ENCODE peak calls at places on chromosomes 5 and 9, in seven cellular contexts. One of them, this sample, is unnamed.

GRCh38 chr5:36944607-36945225 is 68.1 kb downstream of the NIPBL start:
- DNase-seq in GM23248: peak; percentile 71
- DNase-seq in tibial artery: no peak
- DNase-seq in mammary epithelial cell: peak; percentile 39
- DNase-seq in right cardiac atrium: no peak
- DNase-seq in mucosa of descending colon: no peak
- DNase-seq in adipocyte: peak; percentile 93
- DNase-seq in this sample: no peak

GRCh38 chr5:177378884-177379883 is 5.0 kb upstream of the SLC34A1 start:
- DNase-seq in right cardiac atrium: no peak
- DNase-seq in GM23248: peak; percentile 90
- DNase-seq in tibial artery: no peak
- DNase-seq in adipocyte: peak; percentile 72
- DNase-seq in mammary epithelial cell: peak; percentile 67
- DNase-seq in mucosa of descending colon: no peak
- DNase-seq in this sample: no peak

GRCh38 chr5:60583598-60583997 is 116.4 kb downstream of the DEPDC1B start:
- DNase-seq in tibial artery: no peak
- DNase-seq in GM23248: peak; percentile 9
- DNase-seq in adipocyte: no peak
- DNase-seq in mucosa of descending colon: no peak
- DNase-seq in mammary epithelial cell: no peak
- DNase-seq in right cardiac atrium: no peak
- DNase-seq in this sample: no peak

GRCh38 chr5:68441309-68441708 is 225.8 kb downstream of the PIK3R1 start:
- DNase-seq in right cardiac atrium: no peak
- DNase-seq in tibial artery: no peak
- DNase-seq in GM23248: no peak
- DNase-seq in mammary epithelial cell: no peak
- DNase-seq in mucosa of descending colon: no peak
- DNase-seq in adipocyte: no peak
- DNase-seq in this sample: no peak

GRCh38 chr9:130245474-130245873 is 20.1 kb upstream of the HMCN2 start:
- DNase-seq in tibial artery: peak; percentile 55
- DNase-seq in right cardiac atrium: no peak
- DNase-seq in GM23248: no peak
- DNase-seq in mammary epithelial cell: no peak
- DNase-seq in mucosa of descending colon: no peak
- DNase-seq in adipocyte: no peak
- DNase-seq in this sample: no peak

GRCh38 chr5:148910686-148911361 is 84.4 kb downstream of the ADRB2 start:
- DNase-seq in tibial artery: no peak
- DNase-seq in mucosa of descending colon: peak; percentile 68
- DNase-seq in adipocyte: peak; percentile 54
- DNase-seq in mammary epithelial cell: peak; percentile 91
- DNase-seq in right cardiac atrium: peak; percentile 70
- DNase-seq in GM23248: peak; percentile 54
- DNase-seq in this sample: peak; percentile 68

GRCh38 chr5:88879724-88880123 is 3.3 kb downstream of the MEF2C start:
- DNase-seq in right cardiac atrium: no peak
- DNase-seq in mammary epithelial cell: no peak
- DNase-seq in GM23248: no peak
- DNase-seq in mucosa of descending colon: no peak
- DNase-seq in adipocyte: no peak
- DNase-seq in tibial artery: no peak
- DNase-seq in this sample: no peak

GRCh38 chr5:92374859-92375258 is 991.7 kb upstream of the ARRDC3 start:
- DNase-seq in mucosa of descending colon: no peak
- DNase-seq in GM23248: no peak
- DNase-seq in right cardiac atrium: peak; percentile 34
- DNase-seq in tibial artery: no peak
- DNase-seq in mammary epithelial cell: no peak
- DNase-seq in adipocyte: no peak
- DNase-seq in this sample: peak; percentile 72

GRCh38 chr5:132063090-132063911 is 2.8 kb downstream of the IL3 start:
- DNase-seq in mucosa of descending colon: peak; percentile 56
- DNase-seq in adipocyte: peak; percentile 84
- DNase-seq in tibial artery: peak; percentile 74
- DNase-seq in right cardiac atrium: peak; percentile 88
- DNase-seq in GM23248: peak; percentile 76
- DNase-seq in mammary epithelial cell: peak; percentile 28
- DNase-seq in this sample: peak; percentile 57

GRCh38 chr5:181205735-181206401 is 872 bp upstream of the TRIM7 start:
- DNase-seq in adipocyte: no peak
- DNase-seq in mucosa of descending colon: no peak
- DNase-seq in GM23248: no peak
- DNase-seq in tibial artery: no peak
- DNase-seq in right cardiac atrium: peak; percentile 74
- DNase-seq in mammary epithelial cell: no peak
- DNase-seq in this sample: no peak

GRCh38 chr9:89527084-89527483 is 29.2 kb upstream of the SEMA4D start:
- DNase-seq in tibial artery: peak; percentile 75
- DNase-seq in right cardiac atrium: peak; percentile 81
- DNase-seq in GM23248: no peak
- DNase-seq in adipocyte: no peak
- DNase-seq in mucosa of descending colon: no peak
- DNase-seq in mammary epithelial cell: no peak
- DNase-seq in this sample: peak; percentile 85

GRCh38 chr5:42894057-42894456 is 82.4 kb upstream of the SELENOP start:
- DNase-seq in mammary epithelial cell: no peak
- DNase-seq in adipocyte: no peak
- DNase-seq in GM23248: no peak
- DNase-seq in tibial artery: no peak
- DNase-seq in mucosa of descending colon: no peak
- DNase-seq in right cardiac atrium: peak; percentile 69
- DNase-seq in this sample: no peak

GRCh38 chr5:138352722-138353549 is 451 bp downstream of the KDM3B start:
- DNase-seq in mucosa of descending colon: peak; percentile 84
- DNase-seq in GM23248: peak; percentile 72
- DNase-seq in mammary epithelial cell: peak; percentile 61
- DNase-seq in right cardiac atrium: peak; percentile 86
- DNase-seq in adipocyte: peak; percentile 72
- DNase-seq in tibial artery: peak; percentile 82
- DNase-seq in this sample: peak; percentile 76

GRCh38 chr5:14914193-14914592 is 42.6 kb upstream of the ANKH start:
- DNase-seq in adipocyte: no peak
- DNase-seq in mammary epithelial cell: no peak
- DNase-seq in GM23248: no peak
- DNase-seq in mucosa of descending colon: no peak
- DNase-seq in right cardiac atrium: no peak
- DNase-seq in tibial artery: no peak
- DNase-seq in this sample: no peak

GRCh38 chr5:64958757-64959391 is 190.1 kb downstream of the CWC27 start:
- DNase-seq in adipocyte: peak; percentile 87
- DNase-seq in mammary epithelial cell: no peak
- DNase-seq in tibial artery: no peak
- DNase-seq in right cardiac atrium: no peak
- DNase-seq in mucosa of descending colon: no peak
- DNase-seq in GM23248: peak; percentile 77
- DNase-seq in this sample: no peak

GRCh38 chr5:44691811-44692210 is 116.9 kb upstream of the MRPS30 start:
- DNase-seq in mucosa of descending colon: no peak
- DNase-seq in mammary epithelial cell: peak; percentile 74
- DNase-seq in tibial artery: no peak
- DNase-seq in adipocyte: no peak
- DNase-seq in GM23248: no peak
- DNase-seq in right cardiac atrium: no peak
- DNase-seq in this sample: no peak

GRCh38 chr9:113541019-113541900 is 77.7 kb downstream of the RGS3 start:
- DNase-seq in right cardiac atrium: peak; percentile 66
- DNase-seq in adipocyte: peak; percentile 38
- DNase-seq in mammary epithelial cell: peak; percentile 30
- DNase-seq in GM23248: peak; percentile 67
- DNase-seq in tibial artery: peak; percentile 63
- DNase-seq in mucosa of descending colon: peak; percentile 70
- DNase-seq in this sample: no peak

GRCh38 chr5:168947212-168947868 is 353.6 kb downstream of the SLIT3 start:
- DNase-seq in mucosa of descending colon: no peak
- DNase-seq in right cardiac atrium: peak; percentile 73
- DNase-seq in tibial artery: no peak
- DNase-seq in mammary epithelial cell: peak; percentile 24
- DNase-seq in GM23248: peak; percentile 74
- DNase-seq in adipocyte: peak; percentile 76
- DNase-seq in this sample: no peak

GRCh38 chr9:129752915-129753724 is at the start of gene PTGES:
- DNase-seq in tibial artery: peak; percentile 79
- DNase-seq in mammary epithelial cell: peak; percentile 84
- DNase-seq in adipocyte: peak; percentile 93
- DNase-seq in GM23248: peak; percentile 94
- DNase-seq in mucosa of descending colon: peak; percentile 78
- DNase-seq in right cardiac atrium: peak; percentile 93
- DNase-seq in this sample: peak; percentile 90

GRCh38 chr9:78298046-78298511 is 1.2 kb downstream of the PSAT1 start:
- DNase-seq in adipocyte: peak; percentile 51
- DNase-seq in GM23248: peak; percentile 25
- DNase-seq in mammary epithelial cell: no peak
- DNase-seq in right cardiac atrium: no peak
- DNase-seq in tibial artery: no peak
- DNase-seq in mucosa of descending colon: no peak
- DNase-seq in this sample: no peak

GRCh38 chr9:132171702-132172101 is 9.8 kb downstream of the NTNG2 start:
- DNase-seq in right cardiac atrium: no peak
- DNase-seq in GM23248: no peak
- DNase-seq in mammary epithelial cell: no peak
- DNase-seq in mucosa of descending colon: no peak
- DNase-seq in tibial artery: no peak
- DNase-seq in adipocyte: no peak
- DNase-seq in this sample: no peak

GRCh38 chr5:166027582-166027981 is 2263.9 kb upstream of the WWC1 start:
- DNase-seq in right cardiac atrium: no peak
- DNase-seq in adipocyte: no peak
- DNase-seq in GM23248: no peak
- DNase-seq in mucosa of descending colon: no peak
- DNase-seq in mammary epithelial cell: no peak
- DNase-seq in tibial artery: no peak
- DNase-seq in this sample: no peak

GRCh38 chr5:118529361-118530154 is 458.8 kb downstream of the DTWD2 start:
- DNase-seq in mammary epithelial cell: no peak
- DNase-seq in tibial artery: no peak
- DNase-seq in adipocyte: no peak
- DNase-seq in GM23248: no peak
- DNase-seq in right cardiac atrium: peak; percentile 90
- DNase-seq in mucosa of descending colon: no peak
- DNase-seq in this sample: no peak

GRCh38 chr5:174059247-174059646 is 13.7 kb downstream of the NSG2 start:
- DNase-seq in adipocyte: no peak
- DNase-seq in mucosa of descending colon: no peak
- DNase-seq in right cardiac atrium: no peak
- DNase-seq in mammary epithelial cell: no peak
- DNase-seq in GM23248: no peak
- DNase-seq in tibial artery: no peak
- DNase-seq in this sample: no peak

GRCh38 chr5:158482201-158482600 is 617.5 kb downstream of the EBF1 start:
- DNase-seq in tibial artery: no peak
- DNase-seq in adipocyte: no peak
- DNase-seq in GM23248: peak; percentile 69
- DNase-seq in right cardiac atrium: no peak
- DNase-seq in mucosa of descending colon: no peak
- DNase-seq in mammary epithelial cell: no peak
- DNase-seq in this sample: no peak

GRCh38 chr5:158478139-158478538 is 619.2 kb upstream of the CLINT1 start:
- DNase-seq in right cardiac atrium: no peak
- DNase-seq in mucosa of descending colon: no peak
- DNase-seq in tibial artery: no peak
- DNase-seq in adipocyte: no peak
- DNase-seq in GM23248: no peak
- DNase-seq in mammary epithelial cell: no peak
- DNase-seq in this sample: no peak

GRCh38 chr5:158471179-158471924 is 612.4 kb upstream of the CLINT1 start:
- DNase-seq in tibial artery: no peak
- DNase-seq in GM23248: no peak
- DNase-seq in mammary epithelial cell: no peak
- DNase-seq in right cardiac atrium: no peak
- DNase-seq in mucosa of descending colon: no peak
- DNase-seq in adipocyte: no peak
- DNase-seq in this sample: no peak

GRCh38 chr5:158477214-158477613 is 618.3 kb upstream of the CLINT1 start:
- DNase-seq in tibial artery: no peak
- DNase-seq in mucosa of descending colon: no peak
- DNase-seq in adipocyte: no peak
- DNase-seq in right cardiac atrium: no peak
- DNase-seq in mammary epithelial cell: no peak
- DNase-seq in GM23248: no peak
- DNase-seq in this sample: no peak
- H3K9me3 ChIP-seq in tibial artery: no peaks in the 10 kb centered on the region
- H3K9me3 ChIP-seq in mucosa of descending colon: no peaks in the 10 kb centered on the region
- H3K9me3 ChIP-seq in adipocyte: no peaks in the 10 kb centered on the region
- H3K9me3 ChIP-seq in right cardiac atrium: no peaks in the 10 kb centered on the region
- H3K9me3 ChIP-seq in mammary epithelial cell: no peaks in the 10 kb centered on the region
- H3K9me3 ChIP-seq in GM23248: no peaks in the 10 kb centered on the region
- H3K9me3 ChIP-seq in this sample: no peaks in the 10 kb centered on the region

GRCh38 chr5:40093550-40093949 is 586.2 kb upstream of the PTGER4 start:
- DNase-seq in tibial artery: no peak
- DNase-seq in right cardiac atrium: no peak
- DNase-seq in mucosa of descending colon: no peak
- DNase-seq in GM23248: no peak
- DNase-seq in adipocyte: no peak
- DNase-seq in mammary epithelial cell: peak; percentile 37
- DNase-seq in this sample: no peak
- H3K9me3 ChIP-seq in tibial artery: no peaks in the 10 kb centered on the region
- H3K9me3 ChIP-seq in right cardiac atrium: peaks cover 4% of the 10 kb centered on the region
- H3K9me3 ChIP-seq in mucosa of descending colon: peaks cover 24% of the 10 kb centered on the region
- H3K9me3 ChIP-seq in GM23248: no peaks in the 10 kb centered on the region
- H3K9me3 ChIP-seq in adipocyte: peaks cover 37% of the 10 kb centered on the region
- H3K9me3 ChIP-seq in mammary epithelial cell: peaks cover 3% of the 10 kb centered on the region
- H3K9me3 ChIP-seq in this sample: no peaks in the 10 kb centered on the region

DNA sequence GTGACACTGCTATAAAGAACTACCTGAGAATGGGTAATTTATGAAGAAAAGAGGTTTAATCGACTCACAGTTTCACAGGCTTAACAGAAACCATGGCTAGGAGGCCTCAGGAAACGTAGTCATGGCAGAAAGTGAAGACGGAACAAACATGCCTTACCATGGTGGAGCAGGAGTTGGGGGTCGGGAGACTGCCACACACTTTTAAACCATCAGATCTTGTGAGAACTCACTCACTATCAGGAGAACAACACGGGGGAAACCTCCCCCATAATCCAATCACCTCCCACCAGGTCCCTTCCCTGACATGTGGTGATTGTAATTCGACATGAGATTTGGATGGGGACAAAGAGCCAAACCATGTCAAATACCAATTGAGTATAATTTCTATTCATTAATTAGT is 2392.6 kb upstream of the C9orf72 start:
- DNase-seq in mucosa of descending colon: no peak
- DNase-seq in mammary epithelial cell: no peak
- DNase-seq in GM23248: no peak
- DNase-seq in adipocyte: no peak
- DNase-seq in right cardiac atrium: no peak
- DNase-seq in tibial artery: no peak
- DNase-seq in this sample: no peak
- H3K9me3 ChIP-seq in mucosa of descending colon: no peaks in the 10 kb centered on the region
- H3K9me3 ChIP-seq in mammary epithelial cell: no peaks in the 10 kb centered on the region
- H3K9me3 ChIP-seq in GM23248: no peaks in the 10 kb centered on the region
- H3K9me3 ChIP-seq in adipocyte: no peaks in the 10 kb centered on the region
- H3K9me3 ChIP-seq in right cardiac atrium: no peaks in the 10 kb centered on the region
- H3K9me3 ChIP-seq in tibial artery: no peaks in the 10 kb centered on the region
- H3K9me3 ChIP-seq in this sample: no peaks in the 10 kb centered on the region

GRCh38 chr5:72400950-72401349 is 80.8 kb downstream of the PTCD2 start:
- DNase-seq in GM23248: no peak
- DNase-seq in mammary epithelial cell: no peak
- DNase-seq in mucosa of descending colon: no peak
- DNase-seq in right cardiac atrium: no peak
- DNase-seq in adipocyte: no peak
- DNase-seq in tibial artery: no peak
- DNase-seq in this sample: no peak
- H3K9me3 ChIP-seq in GM23248: no peaks in the 10 kb centered on the region
- H3K9me3 ChIP-seq in mammary epithelial cell: peaks cover 20% of the 10 kb centered on the region
- H3K9me3 ChIP-seq in mucosa of descending colon: peaks cover 16% of the 10 kb centered on the region
- H3K9me3 ChIP-seq in right cardiac atrium: peaks cover 5% of the 10 kb centered on the region
- H3K9me3 ChIP-seq in adipocyte: peaks cover 15% of the 10 kb centered on the region
- H3K9me3 ChIP-seq in tibial artery: no peaks in the 10 kb centered on the region
- H3K9me3 ChIP-seq in this sample: no peaks in the 10 kb centered on the region

This sample was measured in left lung.